ENCODE peak calls at places on chromosomes 2 and 18, in six cellular contexts. Q, P, B, V, Y and W are unnamed samples.

GRCh38 chr2:190069936-190070696 is 7.6 kb upstream of the MSTN start:
- DNase-seq in V (peak; percentile 40), P (peak; percentile 2), B (peak; percentile 59), Y (peak; percentile 82), Q (peak; percentile 74), W (peak; percentile 45)

GRCh38 chr2:30826916-30827315 is 19.7 kb upstream of the CAPN13 start:
- DNase-seq in Y (no peak), V (no peak), P (no peak), B (no peak), Q (no peak), W (no peak)

GRCh38 chr2:108974674-108975073 is 14.3 kb downstream of the EDAR start:
- DNase-seq in B (no peak), V (no peak), Y (no peak), Q (no peak), P (no peak), W (no peak)

GRCh38 chr18:44974174-44974573 is 293.5 kb downstream of the SETBP1 start:
- DNase-seq in Q (no peak), P (no peak), Y (no peak), V (no peak), B (no peak), W (no peak)

GRCh38 chr2:11612553-11613215 is 57.3 kb downstream of the NTSR2 start:
- DNase-seq in P (no peak), B (no peak), V (no peak), Y (no peak), Q (no peak), W (no peak)

GRCh38 chr2:236904389-236905263 is 181.1 kb upstream of the COPS8 start:
- DNase-seq in P (no peak), B (no peak), Q (no peak), V (no peak), Y (no peak), W (no peak)

GRCh38 chr2:90207454-90208058 is 1516.1 kb downstream of the RPIA start:
- DNase-seq in Y (peak; percentile 26), P (no peak), Q (peak; percentile 31), V (no peak), B (peak; percentile 0), W (no peak)

GRCh38 chr2:33111002-33111446 is 164.3 kb downstream of the LTBP1 start:
- DNase-seq in B (no peak), V (no peak), P (no peak), Q (peak; percentile 44), Y (no peak), W (peak; percentile 69)

GRCh38 chr2:1787799-1788477 is 43.6 kb upstream of the PXDN start:
- DNase-seq in B (no peak), P (no peak), Y (no peak), V (no peak), Q (no peak), W (no peak)

GRCh38 chr2:196592331-196592911 is 47.1 kb upstream of the CCDC150 start:
- DNase-seq in Q (peak; percentile 53), V (no peak), B (peak; percentile 25), P (no peak), Y (peak; percentile 93), W (peak; percentile 46)

GRCh38 chr2:44362207-44363015 is 664 bp downstream of the CAMKMT start:
- DNase-seq in B (peak; percentile 66), P (peak; percentile 14), Q (peak; percentile 36), Y (peak; percentile 81), V (no peak), W (peak; percentile 41)

GRCh38 chr2:38666578-38666926 is 638 bp downstream of the GALM start:
- DNase-seq in Y (no peak), B (peak; percentile 60), Q (no peak), P (no peak), V (no peak), W (no peak)

GRCh38 chr18:3873698-3874495 is 423.9 kb downstream of the TGIF1 start:
- DNase-seq in Q (no peak), Y (peak; percentile 28), V (no peak), B (no peak), P (no peak), W (no peak)

GRCh38 chr18:23763343-23763742 is 74.1 kb downstream of the LAMA3 start:
- DNase-seq in Y (no peak), P (no peak), V (no peak), Q (no peak), B (no peak), W (no peak)

GRCh38 chr2:158818511-158818910 is 23.4 kb downstream of the DAPL1 start:
- DNase-seq in Y (no peak), V (no peak), B (no peak), Q (no peak), P (no peak), W (peak; percentile 46)

GRCh38 chr2:188922191-188922590 is 52.0 kb upstream of the COL3A1 start:
- DNase-seq in V (no peak), P (no peak), B (no peak), Y (no peak), Q (no peak), W (no peak)

GRCh38 chr2:239929504-239929903 is 95.6 kb downstream of the NDUFA10 start:
- DNase-seq in Y (no peak), B (no peak), Q (no peak), P (no peak), V (no peak), W (no peak)

GRCh38 chr2:134934641-134935040 is 16.0 kb downstream of the CCNT2 start:
- DNase-seq in B (no peak), P (no peak), Q (no peak), V (no peak), Y (no peak), W (no peak)

GRCh38 chr2:191625016-191625415 is 52.9 kb upstream of the NABP1 start:
- DNase-seq in Q (peak; percentile 55), B (peak; percentile 96), V (no peak), Y (no peak), P (peak; percentile 55), W (no peak)

GRCh38 chr18:49460958-49461601 is 635 bp upstream of the DYM start:
- DNase-seq in Y (no peak), P (no peak), V (no peak), Q (no peak), B (no peak), W (peak; percentile 10)

GRCh38 chr2:81937944-81938343 is 1633.4 kb upstream of the LRRTM1 start:
- DNase-seq in Y (no peak), B (no peak), V (no peak), Q (no peak), P (no peak), W (no peak)

GRCh38 chr2:201218780-201219179 is 35.8 kb downstream of the CASP10 start:
- DNase-seq in B (no peak), Q (no peak), P (no peak), V (no peak), Y (peak; percentile 6), W (no peak)

GRCh38 chr2:226906439-226906796 is 70.6 kb downstream of the RHBDD1 start:
- DNase-seq in P (no peak), Y (no peak), B (no peak), Q (no peak), V (no peak), W (no peak)

GRCh38 chr2:49516427-49516826 is 362.1 kb upstream of the FSHR start:
- DNase-seq in Q (no peak), V (no peak), P (no peak), Y (peak; percentile 39), B (no peak), W (no peak)

GRCh38 chr2:74249406-74250122 is 51.1 kb downstream of the MTHFD2 start:
- DNase-seq in B (no peak), Y (peak; percentile 52), P (no peak), Q (no peak), V (no peak), W (no peak)

GRCh38 chr18:685438-685837 is 27.0 kb downstream of the ENOSF1 start:
- DNase-seq in Q (peak; percentile 20), B (peak; percentile 27), Y (no peak), P (no peak), V (no peak), W (no peak)

GRCh38 chr2:223486741-223487140 is 115.4 kb downstream of the SCG2 start:
- DNase-seq in B (no peak), P (no peak), Q (no peak), Y (no peak), V (no peak), W (peak; percentile 52)

GRCh38 chr2:71064110-71064611 is 4.3 kb upstream of the NAGK start:
- DNase-seq in Y (no peak), V (no peak), B (no peak), P (no peak), Q (no peak), W (no peak)

GRCh38 chr2:73937103-73937885 is 10.6 kb downstream of the DGUOK start:
- DNase-seq in B (no peak), P (no peak), Q (no peak), V (no peak), Y (no peak), W (peak; percentile 84)

GRCh38 chr18:60067426-60068210 is 167.8 kb downstream of the PMAIP1 start:
- DNase-seq in V (no peak), P (no peak), Q (no peak), B (no peak), Y (peak; percentile 81), W (no peak)

GRCh38 chr2:240395896-240396622 is 39.4 kb upstream of the GPC1 start:
- DNase-seq in V (no peak), P (no peak), B (no peak), Q (no peak), Y (no peak), W (no peak)

GRCh38 chr2:61218076-61218816 is 56.3 kb downstream of the C2orf74 start:
- DNase-seq in V (no peak), P (no peak), Y (no peak), B (no peak), Q (no peak), W (no peak)

GRCh38 chr2:182548031-182548950 is 121.5 kb upstream of the PDE1A start:
- DNase-seq in V (no peak), P (no peak), B (no peak), Y (no peak), Q (no peak), W (peak; percentile 43)

GRCh38 chr2:233087725-233088124 is 27.6 kb downstream of the INPP5D start:
- DNase-seq in Y (no peak), Q (no peak), V (no peak), B (no peak), P (no peak), W (no peak)

GRCh38 chr18:63302647-63303405 is 16.7 kb downstream of the BCL2 start:
- DNase-seq in Y (no peak), Q (no peak), B (no peak), V (no peak), P (no peak), W (no peak)

GRCh38 chr18:45012286-45012685 is 331.6 kb downstream of the SETBP1 start:
- DNase-seq in Q (no peak), P (no peak), V (no peak), B (no peak), Y (no peak), W (no peak)

GRCh38 chr2:238882083-238882755 is 34.3 kb downstream of the TWIST2 start:
- DNase-seq in Q (no peak), Y (no peak), P (no peak), V (no peak), B (no peak), W (no peak)